ENCODE peak calls at places on chromosomes 5 and 9, in nine cellular contexts. E, L, S, P, J, T, K, C and U are unnamed samples.

GRCh38 chr9:126531035-126531571 is 82.6 kb upstream of the LMX1B start:
- DNase-seq in S (no peak), E (no peak), K (no peak), L (no peak), P (no peak), T (no peak), J (no peak), C (no peak), U (no peak)

GRCh38 chr5:176180339-176180738 is 57.9 kb upstream of the SIMC1 start:
- DNase-seq in J (no peak), K (no peak), T (peak; percentile 1), L (no peak), E (no peak), P (peak; percentile 26), C (no peak), S (no peak), U (no peak)

GRCh38 chr5:120415985-120416384 is 48.1 kb upstream of the PRR16 start:
- DNase-seq in P (peak; percentile 26), J (no peak), K (no peak), S (no peak), C (no peak), E (no peak), T (no peak), L (no peak), U (no peak)

GRCh38 chr5:89300426-89300970 is 417.5 kb upstream of the MEF2C start:
- DNase-seq in S (no peak), T (no peak), E (no peak), P (no peak), J (no peak), L (no peak), C (no peak), K (no peak), U (no peak)

GRCh38 chr9:37730256-37730655 is 23.3 kb upstream of the TRMT10B start:
- DNase-seq in L (no peak), T (no peak), E (no peak), K (no peak), J (no peak), C (no peak), S (no peak), P (peak; percentile 14), U (no peak)

GRCh38 chr9:132798817-132799790 is 79.0 kb downstream of the AK8 start:
- DNase-seq in L (no peak), K (no peak), S (no peak), T (no peak), E (peak; percentile 65), C (no peak), J (no peak), P (no peak), U (no peak)

GRCh38 chr5:14155075-14155474 is 11.9 kb downstream of the TRIO start:
- DNase-seq in J (no peak), E (no peak), C (no peak), S (no peak), P (no peak), L (no peak), T (no peak), K (no peak), U (no peak)

GRCh38 chr9:133135193-133135745 is 14.2 kb upstream of the RALGDS start:
- DNase-seq in J (peak; percentile 28), E (peak; percentile 89), T (no peak), S (peak; percentile 60), P (peak; percentile 84), L (peak; percentile 49), K (no peak), C (peak; percentile 65), U (no peak)

GRCh38 chr5:143106175-143106574 is 297.3 kb downstream of the NR3C1 start:
- DNase-seq in E (peak; percentile 8), L (no peak), P (no peak), K (no peak), S (peak; percentile 32), T (no peak), J (peak; percentile 68), C (peak; percentile 4), U (no peak)

GRCh38 chr5:32507738-32508434 is 63.3 kb upstream of the ZFR start:
- DNase-seq in J (no peak), E (no peak), C (no peak), L (no peak), P (peak; percentile 67), S (no peak), K (no peak), T (peak; percentile 82), U (no peak)

GRCh38 chr5:545641-546375 is 21.6 kb upstream of the SLC9A3 start:
- DNase-seq in K (no peak), L (no peak), S (no peak), C (no peak), J (no peak), P (no peak), T (no peak), E (no peak), U (no peak)

GRCh38 chr5:81006231-81006630 is 46.1 kb downstream of the RASGRF2 start:
- DNase-seq in P (no peak), K (no peak), C (no peak), J (no peak), T (no peak), L (no peak), S (no peak), E (no peak), U (no peak)

GRCh38 chr9:6479959-6480358 is 67.0 kb downstream of the UHRF2 start:
- DNase-seq in E (no peak), S (no peak), L (no peak), J (no peak), P (no peak), T (no peak), C (no peak), K (no peak), U (no peak)

GRCh38 chr9:79134654-79135053 is 437.1 kb upstream of the TLE4 start:
- DNase-seq in P (peak; percentile 47), J (no peak), T (no peak), S (peak; percentile 47), C (no peak), L (no peak), K (no peak), E (no peak), U (peak; percentile 30)

GRCh38 chr9:136138566-136138965 is 19.9 kb upstream of the TMEM250 start:
- DNase-seq in T (no peak), L (no peak), E (no peak), S (peak; percentile 44), J (no peak), C (no peak), P (peak; percentile 27), K (no peak), U (peak; percentile 77)

GRCh38 chr5:152595327-152595890 is 190.3 kb upstream of the NMUR2 start:
- DNase-seq in C (no peak), S (peak; percentile 79), K (no peak), T (no peak), L (no peak), E (no peak), P (no peak), J (no peak), U (no peak)

GRCh38 chr9:120781236-120781635 is 12.0 kb downstream of the FBXW2 start:
- DNase-seq in K (no peak), L (no peak), C (no peak), T (no peak), S (no peak), P (no peak), J (no peak), E (no peak), U (no peak)

GRCh38 chr9:120933310-120934044 is 6.9 kb upstream of the TRAF1 start:
- DNase-seq in C (no peak), S (no peak), J (no peak), P (no peak), L (no peak), K (no peak), T (no peak), E (no peak), U (no peak)

GRCh38 chr5:150628936-150629485 is 11.4 kb upstream of the SYNPO start:
- DNase-seq in T (no peak), J (no peak), E (no peak), C (no peak), P (no peak), S (no peak), L (no peak), K (no peak), U (no peak)

GRCh38 chr5:135212361-135213033 is 178.5 kb upstream of the PITX1 start:
- DNase-seq in E (no peak), C (no peak), J (no peak), P (no peak), K (no peak), S (no peak), L (no peak), T (no peak), U (no peak)

GRCh38 chr5:36441215-36441614 is 139.5 kb upstream of the RANBP3L start:
- DNase-seq in C (peak; percentile 21), L (no peak), P (no peak), S (peak; percentile 15), K (no peak), E (no peak), T (no peak), J (no peak), U (no peak)

GRCh38 chr5:81400375-81400774 is 6.4 kb upstream of the ACOT12 start:
- DNase-seq in K (no peak), J (no peak), T (no peak), E (no peak), L (no peak), P (no peak), S (no peak), C (no peak), U (no peak)

GRCh38 chr5:150286820-150287219 is 2.8 kb downstream of the CAMK2A start:
- DNase-seq in K (no peak), L (no peak), P (no peak), S (no peak), C (no peak), E (peak; percentile 79), T (no peak), J (no peak), U (no peak)

GRCh38 chr5:39892708-39893107 is 467.9 kb upstream of the DAB2 start:
- DNase-seq in T (no peak), J (no peak), L (no peak), P (peak; percentile 69), K (no peak), S (no peak), C (no peak), E (no peak), U (no peak)

GRCh38 chr5:128227984-128228383 is 144.4 kb downstream of the SLC12A2 start:
- DNase-seq in K (no peak), J (no peak), L (no peak), P (peak; percentile 96), S (no peak), C (no peak), T (no peak), E (no peak), U (no peak)

GRCh38 chr9:85157763-85158162 is 488.2 kb downstream of the NTRK2 start:
- DNase-seq in P (no peak), C (no peak), T (no peak), L (no peak), S (no peak), K (no peak), E (no peak), J (no peak), U (no peak)

GRCh38 chr5:109703165-109703564 is 13.4 kb downstream of the MAN2A1 start:
- DNase-seq in J (no peak), S (no peak), C (no peak), E (no peak), T (no peak), L (no peak), P (no peak), K (no peak), U (no peak)

GRCh38 chr9:682633-683508 is 158.6 kb upstream of the DMRT1 start:
- DNase-seq in J (no peak), T (no peak), K (no peak), L (no peak), E (peak; percentile 9), C (no peak), P (peak; percentile 61), S (no peak), U (no peak)

GRCh38 chr5:32831630-32832029 is 120.5 kb downstream of the NPR3 start:
- DNase-seq in L (no peak), S (no peak), T (no peak), P (no peak), K (no peak), C (no peak), E (no peak), J (no peak), U (no peak)

GRCh38 chr9:130254753-130255637 is 10.6 kb upstream of the HMCN2 start:
- DNase-seq in P (no peak), T (no peak), S (no peak), K (no peak), J (no peak), C (no peak), L (no peak), E (no peak), U (no peak)